ENCODE peak calls at places on chromosomes 2 and 18, in seven cellular contexts. One of them, this sample, is unnamed.

GRCh38 chr18:8858888-8859511 is 153.6 kb downstream of the MTCL1 start:
- DNase-seq in stimulated activated CD4-positive, alpha-beta T cell treated with anti-CD3 and anti-CD28 coated beads, Interleukin-2, amount 100 ng/mL, for 48 hours: no peak
- DNase-seq in left ventricle myocardium inferior: no peak
- DNase-seq in kidney glomerular epithelial cell: peak
- DNase-seq in cerebellar cortex: no peak
- DNase-seq in non-pigmented ciliary epithelial cell: peak
- DNase-seq in right atrium auricular region: no peak
- DNase-seq in this sample: no peak

GRCh38 chr2:231877533-231878456 is 48.4 kb downstream of the NPPC start:
- DNase-seq in left ventricle myocardium inferior: no peak
- DNase-seq in kidney glomerular epithelial cell: peak
- DNase-seq in right atrium auricular region: no peak
- DNase-seq in stimulated activated CD4-positive, alpha-beta T cell treated with anti-CD3 and anti-CD28 coated beads, Interleukin-2, amount 100 ng/mL, for 48 hours: no peak
- DNase-seq in cerebellar cortex: peak
- DNase-seq in non-pigmented ciliary epithelial cell: peak
- DNase-seq in this sample: no peak

GRCh38 chr18:76658627-76659026 is 163.6 kb upstream of the ZNF516 start:
- DNase-seq in cerebellar cortex: peak
- DNase-seq in non-pigmented ciliary epithelial cell: no peak
- DNase-seq in right atrium auricular region: no peak
- DNase-seq in stimulated activated CD4-positive, alpha-beta T cell treated with anti-CD3 and anti-CD28 coated beads, Interleukin-2, amount 100 ng/mL, for 48 hours: peak
- DNase-seq in kidney glomerular epithelial cell: no peak
- DNase-seq in left ventricle myocardium inferior: no peak
- DNase-seq in this sample: no peak

GRCh38 chr18:65568866-65569265 is 181.9 kb upstream of the CDH7 start:
- DNase-seq in right atrium auricular region: no peak
- DNase-seq in stimulated activated CD4-positive, alpha-beta T cell treated with anti-CD3 and anti-CD28 coated beads, Interleukin-2, amount 100 ng/mL, for 48 hours: no peak
- DNase-seq in cerebellar cortex: no peak
- DNase-seq in non-pigmented ciliary epithelial cell: no peak
- DNase-seq in kidney glomerular epithelial cell: no peak
- DNase-seq in left ventricle myocardium inferior: no peak
- DNase-seq in this sample: no peak

GRCh38 chr2:10273215-10274175 is 29.2 kb upstream of the HPCAL1 start:
- DNase-seq in right atrium auricular region: no peak
- DNase-seq in kidney glomerular epithelial cell: no peak
- DNase-seq in stimulated activated CD4-positive, alpha-beta T cell treated with anti-CD3 and anti-CD28 coated beads, Interleukin-2, amount 100 ng/mL, for 48 hours: no peak
- DNase-seq in non-pigmented ciliary epithelial cell: no peak
- DNase-seq in cerebellar cortex: no peak
- DNase-seq in left ventricle myocardium inferior: no peak
- DNase-seq in this sample: no peak

GRCh38 chr2:238139141-238139840 is 823 bp downstream of the KLHL30 start:
- DNase-seq in right atrium auricular region: no peak
- DNase-seq in left ventricle myocardium inferior: peak
- DNase-seq in kidney glomerular epithelial cell: no peak
- DNase-seq in stimulated activated CD4-positive, alpha-beta T cell treated with anti-CD3 and anti-CD28 coated beads, Interleukin-2, amount 100 ng/mL, for 48 hours: peak
- DNase-seq in cerebellar cortex: no peak
- DNase-seq in non-pigmented ciliary epithelial cell: no peak
- DNase-seq in this sample: no peak

GRCh38 chr2:152161598-152161997 is 14.0 kb downstream of the STAM2 start:
- DNase-seq in left ventricle myocardium inferior: no peak
- DNase-seq in stimulated activated CD4-positive, alpha-beta T cell treated with anti-CD3 and anti-CD28 coated beads, Interleukin-2, amount 100 ng/mL, for 48 hours: no peak
- DNase-seq in cerebellar cortex: no peak
- DNase-seq in right atrium auricular region: no peak
- DNase-seq in kidney glomerular epithelial cell: no peak
- DNase-seq in non-pigmented ciliary epithelial cell: no peak
- DNase-seq in this sample: no peak

GRCh38 chr2:179268277-179268935 is 3.8 kb upstream of the SESTD1 start:
- DNase-seq in kidney glomerular epithelial cell: no peak
- DNase-seq in left ventricle myocardium inferior: no peak
- DNase-seq in non-pigmented ciliary epithelial cell: no peak
- DNase-seq in right atrium auricular region: peak
- DNase-seq in stimulated activated CD4-positive, alpha-beta T cell treated with anti-CD3 and anti-CD28 coated beads, Interleukin-2, amount 100 ng/mL, for 48 hours: peak
- DNase-seq in cerebellar cortex: no peak
- DNase-seq in this sample: peak

GRCh38 chr2:27622921-27623384 is 5.9 kb downstream of the CCDC121 start:
- DNase-seq in right atrium auricular region: no peak
- DNase-seq in stimulated activated CD4-positive, alpha-beta T cell treated with anti-CD3 and anti-CD28 coated beads, Interleukin-2, amount 100 ng/mL, for 48 hours: no peak
- DNase-seq in cerebellar cortex: no peak
- DNase-seq in left ventricle myocardium inferior: no peak
- DNase-seq in kidney glomerular epithelial cell: peak
- DNase-seq in non-pigmented ciliary epithelial cell: peak
- DNase-seq in this sample: no peak

GRCh38 chr2:198440833-198441232 is 636.4 kb downstream of the PLCL1 start:
- DNase-seq in kidney glomerular epithelial cell: no peak
- DNase-seq in non-pigmented ciliary epithelial cell: no peak
- DNase-seq in stimulated activated CD4-positive, alpha-beta T cell treated with anti-CD3 and anti-CD28 coated beads, Interleukin-2, amount 100 ng/mL, for 48 hours: no peak
- DNase-seq in left ventricle myocardium inferior: no peak
- DNase-seq in right atrium auricular region: no peak
- DNase-seq in cerebellar cortex: no peak
- DNase-seq in this sample: no peak

GRCh38 chr2:69798466-69798908 is 31.0 kb upstream of the GMCL1 start:
- DNase-seq in cerebellar cortex: peak
- DNase-seq in stimulated activated CD4-positive, alpha-beta T cell treated with anti-CD3 and anti-CD28 coated beads, Interleukin-2, amount 100 ng/mL, for 48 hours: no peak
- DNase-seq in kidney glomerular epithelial cell: no peak
- DNase-seq in right atrium auricular region: peak
- DNase-seq in left ventricle myocardium inferior: peak
- DNase-seq in non-pigmented ciliary epithelial cell: no peak
- DNase-seq in this sample: no peak

This sample was measured in NCI-H748 treated with DMSO at 0.1 percent for 48 hours.